ENCODE peak calls at places on chromosomes 4 and X, in ten cellular contexts. One of them, this sample, is unnamed.

GRCh38 chr4:1336079-1336478 is 10.9 kb upstream of the UVSSA start:
- DNase-seq in activated naive CD4-positive, alpha-beta T cell: no peak
- DNase-seq in astrocyte of the spinal cord: no peak
- DNase-seq in AML-193: peak
- DNase-seq in left cardiac atrium: no peak
- DNase-seq in astrocyte: no peak
- DNase-seq in AG08396: no peak
- DNase-seq in RPMI7951: no peak
- DNase-seq in astrocyte of the hippocampus: no peak
- DNase-seq in BE2C: no peak
- DNase-seq in this sample: no peak

GRCh38 chrX:112841114-112841819 is 636 bp upstream of the AMOT start:
- DNase-seq in AML-193: peak
- DNase-seq in RPMI7951: peak
- DNase-seq in AG08396: peak
- DNase-seq in astrocyte of the hippocampus: peak
- DNase-seq in left cardiac atrium: peak
- DNase-seq in BE2C: peak
- DNase-seq in astrocyte of the spinal cord: peak
- DNase-seq in activated naive CD4-positive, alpha-beta T cell: peak
- DNase-seq in astrocyte: peak
- DNase-seq in this sample: peak

GRCh38 chr4:4852591-4853362 is 6.7 kb upstream of the MSX1 start:
- DNase-seq in left cardiac atrium: peak
- DNase-seq in RPMI7951: peak
- DNase-seq in activated naive CD4-positive, alpha-beta T cell: no peak
- DNase-seq in astrocyte of the hippocampus: peak
- DNase-seq in astrocyte: peak
- DNase-seq in BE2C: peak
- DNase-seq in AML-193: no peak
- DNase-seq in astrocyte of the spinal cord: peak
- DNase-seq in AG08396: peak
- DNase-seq in this sample: no peak

GRCh38 chr4:124940387-124940786 is 227.9 kb upstream of the ANKRD50 start:
- DNase-seq in astrocyte of the hippocampus: peak
- DNase-seq in astrocyte of the spinal cord: peak
- DNase-seq in BE2C: no peak
- DNase-seq in AG08396: peak
- DNase-seq in left cardiac atrium: no peak
- DNase-seq in AML-193: no peak
- DNase-seq in astrocyte: peak
- DNase-seq in RPMI7951: peak
- DNase-seq in activated naive CD4-positive, alpha-beta T cell: no peak
- DNase-seq in this sample: no peak

GRCh38 chr4:57193996-57194675 is 84.0 kb upstream of the IGFBP7 start:
- DNase-seq in BE2C: no peak
- DNase-seq in RPMI7951: no peak
- DNase-seq in AML-193: no peak
- DNase-seq in activated naive CD4-positive, alpha-beta T cell: no peak
- DNase-seq in astrocyte of the hippocampus: no peak
- DNase-seq in left cardiac atrium: no peak
- DNase-seq in AG08396: no peak
- DNase-seq in astrocyte: no peak
- DNase-seq in astrocyte of the spinal cord: no peak
- DNase-seq in this sample: no peak

GRCh38 chrX:47568656-47569295 is 7.8 kb downstream of the ARAF start:
- DNase-seq in astrocyte: no peak
- DNase-seq in left cardiac atrium: no peak
- DNase-seq in AG08396: peak
- DNase-seq in astrocyte of the hippocampus: no peak
- DNase-seq in AML-193: no peak
- DNase-seq in astrocyte of the spinal cord: no peak
- DNase-seq in BE2C: peak
- DNase-seq in RPMI7951: no peak
- DNase-seq in activated naive CD4-positive, alpha-beta T cell: no peak
- DNase-seq in this sample: no peak

GRCh38 chr4:5893013-5893580 is at the start of gene CRMP1:
- DNase-seq in astrocyte: no peak
- DNase-seq in BE2C: peak
- DNase-seq in left cardiac atrium: no peak
- DNase-seq in RPMI7951: peak
- DNase-seq in astrocyte of the hippocampus: peak
- DNase-seq in astrocyte of the spinal cord: no peak
- DNase-seq in activated naive CD4-positive, alpha-beta T cell: no peak
- DNase-seq in AG08396: peak
- DNase-seq in AML-193: no peak
- DNase-seq in this sample: no peak

GRCh38 chrX:31209005-31209612 is 137.3 kb upstream of the FTHL17 start:
- DNase-seq in left cardiac atrium: no peak
- DNase-seq in BE2C: no peak
- DNase-seq in activated naive CD4-positive, alpha-beta T cell: no peak
- DNase-seq in AML-193: no peak
- DNase-seq in astrocyte of the spinal cord: no peak
- DNase-seq in RPMI7951: no peak
- DNase-seq in AG08396: no peak
- DNase-seq in astrocyte of the hippocampus: no peak
- DNase-seq in astrocyte: peak
- DNase-seq in this sample: no peak

GRCh38 chrX:72659726-72660125 is 54.4 kb downstream of the PHKA1 start:
- DNase-seq in RPMI7951: no peak
- DNase-seq in activated naive CD4-positive, alpha-beta T cell: no peak
- DNase-seq in astrocyte of the spinal cord: no peak
- DNase-seq in astrocyte: no peak
- DNase-seq in left cardiac atrium: no peak
- DNase-seq in astrocyte of the hippocampus: no peak
- DNase-seq in AML-193: no peak
- DNase-seq in BE2C: no peak
- DNase-seq in AG08396: no peak
- DNase-seq in this sample: no peak

GRCh38 chrX:16651422-16651821 is 1.5 kb downstream of the S100G start:
- DNase-seq in astrocyte of the hippocampus: no peak
- DNase-seq in activated naive CD4-positive, alpha-beta T cell: no peak
- DNase-seq in astrocyte: no peak
- DNase-seq in astrocyte of the spinal cord: no peak
- DNase-seq in left cardiac atrium: no peak
- DNase-seq in AML-193: no peak
- DNase-seq in AG08396: no peak
- DNase-seq in BE2C: no peak
- DNase-seq in RPMI7951: no peak
- DNase-seq in this sample: no peak

GRCh38 chr4:5383191-5383980 is 325.0 kb downstream of the EVC2 start:
- DNase-seq in astrocyte of the spinal cord: no peak
- DNase-seq in left cardiac atrium: no peak
- DNase-seq in activated naive CD4-positive, alpha-beta T cell: no peak
- DNase-seq in astrocyte: no peak
- DNase-seq in AML-193: no peak
- DNase-seq in RPMI7951: no peak
- DNase-seq in astrocyte of the hippocampus: no peak
- DNase-seq in AG08396: peak
- DNase-seq in BE2C: no peak
- DNase-seq in this sample: no peak

GRCh38 chrX:32448320-32448719 is 763.0 kb downstream of the DMD start:
- DNase-seq in AG08396: no peak
- DNase-seq in astrocyte of the spinal cord: no peak
- DNase-seq in astrocyte: no peak
- DNase-seq in BE2C: no peak
- DNase-seq in AML-193: peak
- DNase-seq in left cardiac atrium: no peak
- DNase-seq in RPMI7951: no peak
- DNase-seq in activated naive CD4-positive, alpha-beta T cell: no peak
- DNase-seq in astrocyte of the hippocampus: no peak
- DNase-seq in this sample: no peak

GRCh38 chr4:149997881-149998421 is 80.3 kb upstream of the DCLK2 start:
- DNase-seq in RPMI7951: peak
- DNase-seq in AG08396: peak
- DNase-seq in left cardiac atrium: no peak
- DNase-seq in astrocyte of the spinal cord: peak
- DNase-seq in BE2C: no peak
- DNase-seq in astrocyte of the hippocampus: peak
- DNase-seq in astrocyte: peak
- DNase-seq in activated naive CD4-positive, alpha-beta T cell: no peak
- DNase-seq in AML-193: no peak
- DNase-seq in this sample: no peak

GRCh38 chr4:114036426-114036825 is 57.0 kb upstream of the ARSJ start:
- DNase-seq in astrocyte of the spinal cord: no peak
- DNase-seq in AML-193: no peak
- DNase-seq in left cardiac atrium: no peak
- DNase-seq in astrocyte of the hippocampus: no peak
- DNase-seq in astrocyte: no peak
- DNase-seq in activated naive CD4-positive, alpha-beta T cell: no peak
- DNase-seq in AG08396: no peak
- DNase-seq in RPMI7951: no peak
- DNase-seq in BE2C: no peak
- DNase-seq in this sample: no peak

GRCh38 chrX:103846395-103846794 is 14.3 kb upstream of the RAB9B start:
- DNase-seq in RPMI7951: no peak
- DNase-seq in AG08396: no peak
- DNase-seq in astrocyte of the spinal cord: no peak
- DNase-seq in astrocyte: no peak
- DNase-seq in AML-193: no peak
- DNase-seq in BE2C: no peak
- DNase-seq in left cardiac atrium: no peak
- DNase-seq in astrocyte of the hippocampus: no peak
- DNase-seq in activated naive CD4-positive, alpha-beta T cell: no peak
- DNase-seq in this sample: no peak

GRCh38 chrX:16305187-16305586 is 137.9 kb downstream of the MAGEB17 start:
- DNase-seq in left cardiac atrium: no peak
- DNase-seq in astrocyte of the hippocampus: no peak
- DNase-seq in RPMI7951: no peak
- DNase-seq in astrocyte: no peak
- DNase-seq in AG08396: no peak
- DNase-seq in activated naive CD4-positive, alpha-beta T cell: no peak
- DNase-seq in astrocyte of the spinal cord: no peak
- DNase-seq in BE2C: no peak
- DNase-seq in AML-193: no peak
- DNase-seq in this sample: no peak